ENCODE peak calls at places on chromosomes 5 and 9, in seven cellular contexts. One of them, this sample, is unnamed.
A peak's percentile ranks its signal among the peaks of the same experiment; 100 is the strongest.

GRCh38 chr5:168364738-168365550 is 73.5 kb downstream of the WWC1 start:
- DNase-seq in OCI-LY7: no peak
- DNase-seq in heart left ventricle: no peak
- DNase-seq in stomach: peak; percentile 56
- DNase-seq in uterus: no peak
- DNase-seq in astrocyte: peak; percentile 32
- DNase-seq in mesendoderm: peak; percentile 86
- DNase-seq in this sample: no peak

GRCh38 chr5:105945203-105945972 is 1725.3 kb downstream of the EFNA5 start:
- DNase-seq in OCI-LY7: no peak
- DNase-seq in heart left ventricle: no peak
- DNase-seq in stomach: no peak
- DNase-seq in uterus: no peak
- DNase-seq in astrocyte: no peak
- DNase-seq in mesendoderm: no peak
- DNase-seq in this sample: no peak

GRCh38 chr5:75922480-75922879 is 160.7 kb upstream of the SV2C start:
- DNase-seq in OCI-LY7: no peak
- DNase-seq in heart left ventricle: no peak
- DNase-seq in stomach: no peak
- DNase-seq in uterus: no peak
- DNase-seq in astrocyte: no peak
- DNase-seq in mesendoderm: no peak
- DNase-seq in this sample: no peak

GRCh38 chr5:675876-676698 is 17.1 kb downstream of the TPPP start:
- DNase-seq in OCI-LY7: no peak
- DNase-seq in heart left ventricle: no peak
- DNase-seq in stomach: peak; percentile 23
- DNase-seq in uterus: peak; percentile 12
- DNase-seq in astrocyte: no peak
- DNase-seq in mesendoderm: no peak
- DNase-seq in this sample: peak; percentile 22

GRCh38 chr5:135012951-135013391 is 21.1 kb downstream of the PITX1 start:
- DNase-seq in OCI-LY7: no peak
- DNase-seq in heart left ventricle: no peak
- DNase-seq in stomach: peak; percentile 22
- DNase-seq in uterus: no peak
- DNase-seq in astrocyte: no peak
- DNase-seq in mesendoderm: no peak
- DNase-seq in this sample: no peak

GRCh38 chr5:10565785-10566506 is 2.1 kb downstream of the ANKRD33B start:
- DNase-seq in OCI-LY7: peak; percentile 63
- DNase-seq in heart left ventricle: peak; percentile 32
- DNase-seq in stomach: no peak
- DNase-seq in uterus: no peak
- DNase-seq in astrocyte: no peak
- DNase-seq in mesendoderm: no peak
- DNase-seq in this sample: no peak

GRCh38 chr9:96417610-96418073 is 528 bp downstream of the ZNF367 start:
- DNase-seq in OCI-LY7: no peak
- DNase-seq in heart left ventricle: peak; percentile 22
- DNase-seq in stomach: no peak
- DNase-seq in uterus: no peak
- DNase-seq in astrocyte: no peak
- DNase-seq in mesendoderm: no peak
- DNase-seq in this sample: no peak

GRCh38 chr5:93579561-93580386 is 1.2 kb downstream of the NR2F1-AS1 start:
- DNase-seq in OCI-LY7: no peak
- DNase-seq in heart left ventricle: no peak
- DNase-seq in stomach: no peak
- DNase-seq in uterus: peak; percentile 64
- DNase-seq in astrocyte: no peak
- DNase-seq in mesendoderm: peak; percentile 69
- DNase-seq in this sample: no peak

GRCh38 chr9:24594234-24594850 is 48.6 kb upstream of the IZUMO3 start:
- DNase-seq in OCI-LY7: no peak
- DNase-seq in heart left ventricle: no peak
- DNase-seq in stomach: no peak
- DNase-seq in uterus: no peak
- DNase-seq in astrocyte: no peak
- DNase-seq in mesendoderm: no peak
- DNase-seq in this sample: no peak

GRCh38 chr5:36613771-36614656 is 7.6 kb downstream of the SLC1A3 start:
- DNase-seq in OCI-LY7: no peak
- DNase-seq in heart left ventricle: no peak
- DNase-seq in stomach: no peak
- DNase-seq in uterus: no peak
- DNase-seq in astrocyte: no peak
- DNase-seq in mesendoderm: peak; percentile 71
- DNase-seq in this sample: no peak

GRCh38 chr9:127971357-127972315 is 9.2 kb downstream of the EEIG1 start:
- DNase-seq in OCI-LY7: no peak
- DNase-seq in heart left ventricle: no peak
- DNase-seq in stomach: no peak
- DNase-seq in uterus: no peak
- DNase-seq in astrocyte: no peak
- DNase-seq in mesendoderm: peak; percentile 58
- DNase-seq in this sample: peak; percentile 46

GRCh38 chr9:116096046-116096445 is 57.5 kb upstream of the PAPPA start:
- DNase-seq in OCI-LY7: no peak
- DNase-seq in heart left ventricle: no peak
- DNase-seq in stomach: no peak
- DNase-seq in uterus: no peak
- DNase-seq in astrocyte: peak; percentile 53
- DNase-seq in mesendoderm: no peak
- DNase-seq in this sample: no peak

GRCh38 chr9:16532681-16533450 is 337.6 kb downstream of the BNC2 start:
- DNase-seq in OCI-LY7: no peak
- DNase-seq in heart left ventricle: no peak
- DNase-seq in stomach: no peak
- DNase-seq in uterus: no peak
- DNase-seq in astrocyte: peak; percentile 86
- DNase-seq in mesendoderm: no peak
- DNase-seq in this sample: no peak

GRCh38 chr9:70987986-70988385 is 133.4 kb downstream of the TRPM3 start:
- DNase-seq in OCI-LY7: no peak
- DNase-seq in heart left ventricle: no peak
- DNase-seq in stomach: no peak
- DNase-seq in uterus: no peak
- DNase-seq in astrocyte: peak; percentile 64
- DNase-seq in mesendoderm: no peak
- DNase-seq in this sample: no peak

GRCh38 chr9:2837915-2838314 is 6.0 kb downstream of the PUM3 start:
- DNase-seq in OCI-LY7: no peak
- DNase-seq in heart left ventricle: no peak
- DNase-seq in stomach: no peak
- DNase-seq in uterus: no peak
- DNase-seq in astrocyte: no peak
- DNase-seq in mesendoderm: no peak
- DNase-seq in this sample: no peak

GRCh38 chr5:172007795-172008465 is 1.5 kb upstream of the FBXW11 start:
- DNase-seq in OCI-LY7: no peak
- DNase-seq in heart left ventricle: no peak
- DNase-seq in stomach: no peak
- DNase-seq in uterus: no peak
- DNase-seq in astrocyte: peak; percentile 92
- DNase-seq in mesendoderm: no peak
- DNase-seq in this sample: no peak

GRCh38 chr5:172005708-172006377 is 595 bp downstream of the FBXW11 start:
- DNase-seq in OCI-LY7: peak; percentile 33
- DNase-seq in heart left ventricle: peak; percentile 26
- DNase-seq in stomach: peak; percentile 38
- DNase-seq in uterus: peak; percentile 35
- DNase-seq in astrocyte: no peak
- DNase-seq in mesendoderm: peak; percentile 71
- DNase-seq in this sample: no peak

GRCh38 chr5:172007153-172007794 is 836 bp upstream of the FBXW11 start:
- DNase-seq in OCI-LY7: peak; percentile 52
- DNase-seq in heart left ventricle: no peak
- DNase-seq in stomach: no peak
- DNase-seq in uterus: no peak
- DNase-seq in astrocyte: peak; percentile 17
- DNase-seq in mesendoderm: peak; percentile 74
- DNase-seq in this sample: no peak

GRCh38 chr5:172004824-172005237 is 1.6 kb downstream of the FBXW11 start:
- DNase-seq in OCI-LY7: peak; percentile 41
- DNase-seq in heart left ventricle: no peak
- DNase-seq in stomach: no peak
- DNase-seq in uterus: no peak
- DNase-seq in astrocyte: peak; percentile 27
- DNase-seq in mesendoderm: no peak
- DNase-seq in this sample: peak; percentile 53

GRCh38 chr5:172006378-172007152 is at the start of gene FBXW11:
- DNase-seq in OCI-LY7: peak; percentile 98
- DNase-seq in heart left ventricle: peak; percentile 95
- DNase-seq in stomach: peak; percentile 97
- DNase-seq in uterus: peak; percentile 94
- DNase-seq in astrocyte: peak; percentile 94
- DNase-seq in mesendoderm: peak; percentile 99
- DNase-seq in this sample: peak; percentile 93
- H3K4me1 ChIP-seq in OCI-LY7: peaks cover 35% of the 10 kb centered on the region
- H3K4me1 ChIP-seq in heart left ventricle: peaks cover 18% of the 10 kb centered on the region
- H3K4me1 ChIP-seq in stomach: peaks cover 53% of the 10 kb centered on the region
- H3K4me1 ChIP-seq in uterus: peaks cover 9% of the 10 kb centered on the region
- H3K4me1 ChIP-seq in astrocyte: peaks cover 49% of the 10 kb centered on the region
- H3K4me1 ChIP-seq in mesendoderm: peaks cover 12% of the 10 kb centered on the region
- H3K4me1 ChIP-seq in this sample: peaks cover 53% of the 10 kb centered on the region

DNA sequence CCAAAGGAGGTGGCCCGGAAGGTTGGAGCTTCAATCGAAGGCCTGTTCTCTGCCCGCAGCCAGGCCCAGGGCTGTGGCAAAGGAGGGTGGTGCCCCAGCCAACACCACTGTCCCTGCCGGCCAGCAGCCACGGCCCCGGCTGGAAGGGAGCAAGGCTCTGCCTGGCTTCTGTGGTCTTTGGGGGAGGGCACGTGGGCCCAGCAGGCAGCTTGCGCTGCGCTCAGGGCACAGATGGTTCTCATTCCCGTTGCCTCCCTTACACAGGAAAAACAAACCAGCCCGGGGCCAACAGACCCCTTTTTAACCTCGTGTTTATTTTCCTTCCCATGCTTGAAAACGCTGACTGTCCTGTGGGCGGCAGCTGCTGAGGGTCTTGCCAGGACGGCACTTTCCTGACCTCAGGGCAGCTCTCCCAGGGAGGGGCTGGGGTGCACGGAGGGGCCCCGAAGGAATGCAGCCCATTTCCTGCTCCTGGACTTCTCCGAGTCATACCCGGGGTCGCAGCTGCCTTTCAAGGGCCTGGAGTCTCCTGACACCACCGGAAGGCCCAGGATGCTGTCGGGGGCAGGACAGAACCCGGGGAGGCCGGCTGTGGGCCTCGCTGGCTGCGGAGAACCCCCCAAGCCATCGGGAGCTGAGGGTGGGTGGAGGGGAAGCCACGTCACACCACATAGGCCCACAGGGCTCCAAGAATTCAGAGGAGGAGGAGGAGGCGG is 1.1 kb upstream of the GPSM1 start:
- DNase-seq in OCI-LY7: no peak
- DNase-seq in heart left ventricle: no peak
- DNase-seq in stomach: no peak
- DNase-seq in uterus: no peak
- DNase-seq in astrocyte: peak; percentile 70
- DNase-seq in mesendoderm: peak; percentile 69
- DNase-seq in this sample: peak; percentile 33
- H3K4me3 ChIP-seq in OCI-LY7: no peak overlapping the region
- H3K4me3 ChIP-seq in heart left ventricle: peak overlapping the region; percentile 70
- H3K4me3 ChIP-seq in stomach: peak overlapping the region; percentile 5
- H3K4me3 ChIP-seq in uterus: peak overlapping the region; percentile 88
- H3K4me3 ChIP-seq in astrocyte: no peak overlapping the region
- H3K4me3 ChIP-seq in mesendoderm: no peak overlapping the region
- H3K4me3 ChIP-seq in this sample: no peak overlapping the region

DNA sequence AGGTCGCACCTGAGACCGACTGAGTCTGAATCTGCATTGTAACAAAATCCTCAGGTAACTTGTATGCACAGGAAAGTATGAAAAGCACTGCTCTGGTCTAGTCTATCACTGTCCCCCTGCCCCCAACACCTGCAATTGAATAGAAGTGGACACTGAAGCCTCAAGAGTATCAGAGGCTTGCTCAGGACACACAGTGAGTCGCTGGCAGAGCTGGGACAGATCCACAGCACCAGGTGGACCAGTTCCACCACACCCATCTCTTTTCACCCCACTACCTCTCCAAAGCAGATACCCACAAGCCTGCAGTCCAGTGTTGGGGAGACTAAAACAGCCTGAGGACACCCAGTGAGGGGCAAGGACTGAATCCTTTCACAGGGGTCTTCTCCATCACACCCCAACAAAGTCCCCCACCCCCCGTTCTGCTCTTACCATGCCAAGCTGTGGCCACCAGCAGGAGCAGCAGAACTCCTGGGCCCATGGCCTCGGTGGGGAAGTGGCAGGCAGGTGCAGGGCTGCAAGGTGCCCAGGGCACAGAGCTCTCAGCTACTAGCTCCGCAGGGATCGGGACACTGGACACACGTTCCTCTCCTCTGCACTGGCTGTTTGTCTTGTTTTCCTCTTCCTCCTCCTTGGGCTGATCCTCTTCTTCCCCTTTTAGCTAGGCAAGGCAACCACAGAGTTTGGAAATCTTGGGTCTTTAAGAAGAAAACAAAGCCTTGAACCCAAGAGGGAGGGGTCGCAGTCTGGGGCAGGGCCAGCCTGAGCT is at the start of gene CSF1R:
- DNase-seq in OCI-LY7: no peak
- DNase-seq in heart left ventricle: no peak
- DNase-seq in stomach: peak; percentile 24
- DNase-seq in uterus: no peak
- DNase-seq in astrocyte: no peak
- DNase-seq in mesendoderm: no peak
- DNase-seq in this sample: no peak
- H3K4me1 ChIP-seq in OCI-LY7: peaks cover 12% of the 10 kb centered on the region
- H3K4me1 ChIP-seq in heart left ventricle: no peaks in the 10 kb centered on the region
- H3K4me1 ChIP-seq in stomach: no peaks in the 10 kb centered on the region
- H3K4me1 ChIP-seq in uterus: no peaks in the 10 kb centered on the region
- H3K4me1 ChIP-seq in astrocyte: peaks cover 6% of the 10 kb centered on the region
- H3K4me1 ChIP-seq in mesendoderm: no peaks in the 10 kb centered on the region
- H3K4me1 ChIP-seq in this sample: no peaks in the 10 kb centered on the region

DNA sequence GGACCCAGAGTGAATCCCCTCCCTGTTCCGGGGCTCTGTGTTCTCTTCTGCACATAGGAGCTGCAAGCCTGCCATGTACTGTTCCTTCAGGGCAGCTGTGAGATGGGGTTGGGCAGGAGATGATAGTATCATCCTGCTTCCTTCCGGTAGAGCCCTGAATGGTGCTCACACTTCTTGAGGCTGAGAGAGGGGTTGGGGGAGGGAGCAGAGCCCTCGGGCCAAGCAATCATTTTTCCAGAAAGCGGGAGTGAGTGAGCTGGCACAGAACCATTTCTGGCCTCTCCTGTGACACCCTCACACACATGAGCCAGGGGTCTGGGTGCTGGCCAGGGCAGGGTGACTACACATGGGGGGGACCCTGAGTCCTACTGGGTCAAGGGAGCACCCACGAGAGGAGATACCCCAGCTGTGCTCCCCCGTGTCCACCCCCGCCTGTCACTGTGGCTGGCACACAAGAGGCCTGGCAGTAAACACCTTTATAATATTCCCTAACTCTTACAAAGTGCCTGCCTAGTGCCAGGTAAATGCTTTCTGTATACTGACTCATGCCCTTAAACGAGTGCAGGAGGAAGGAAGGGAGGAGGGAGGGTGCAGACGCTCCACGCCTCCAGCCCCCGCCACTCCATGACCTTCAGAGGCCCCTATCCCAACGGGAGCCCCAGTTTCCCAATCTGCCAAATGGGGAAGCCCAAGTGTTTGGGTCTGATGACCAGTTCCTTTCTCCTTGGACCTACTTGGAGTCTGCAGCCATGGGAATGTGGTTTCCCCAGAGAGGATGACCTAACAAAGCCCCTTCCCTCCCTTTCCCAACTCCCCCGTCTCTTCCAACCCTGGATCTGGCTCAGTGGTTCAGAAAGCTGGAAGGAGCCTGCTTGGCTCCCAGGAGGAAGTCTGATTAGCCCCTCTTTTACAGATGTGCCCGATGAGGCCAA is 15.5 kb downstream of the AKNA start:
- DNase-seq in OCI-LY7: peak; percentile 81
- DNase-seq in heart left ventricle: no peak
- DNase-seq in stomach: no peak
- DNase-seq in uterus: peak; percentile 76
- DNase-seq in astrocyte: peak; percentile 20
- DNase-seq in mesendoderm: peak; percentile 65
- DNase-seq in this sample: peak; percentile 64
- H3K4me3 ChIP-seq in OCI-LY7: peak overlapping the region; percentile 56
- H3K4me3 ChIP-seq in heart left ventricle: no peak overlapping the region
- H3K4me3 ChIP-seq in stomach: no peak overlapping the region
- H3K4me3 ChIP-seq in uterus: no peak overlapping the region
- H3K4me3 ChIP-seq in astrocyte: no peak overlapping the region
- H3K4me3 ChIP-seq in mesendoderm: no peak overlapping the region
- H3K4me3 ChIP-seq in this sample: peak overlapping the region; percentile 57